ENCODE peak calls at places on chromosome 19, in eight cellular contexts. H is Peyer's patch; E is HL-60; R is endodermal cell; M is PC-9; J is activated CD8-positive, alpha-beta memory T cell treated with anti-CD3 and anti-CD28 coated beads, Interleukin-2, amount 50 U/mL, for 4 hours; B is breast epithelium; T is natural killer cell. O is an unnamed sample.

GRCh38 chr19:6652214-6653094 is 17.5 kb downstream of the TNFSF14 start:
- DNase-seq in H (no peak), E (no peak), R (no peak), M (no peak), J (no peak), B (no peak), T (no peak), O (no peak)

GRCh38 chr19:45403781-45404556 is 900 bp downstream of the PPP1R13L start:
- DNase-seq in H (peak; percentile 50), E (peak; percentile 51), R (peak; percentile 97), M (peak; percentile 72), J (peak; percentile 67), B (peak; percentile 72), T (peak; percentile 62), O (no peak)

GRCh38 chr19:51687791-51688664 is 5.1 kb upstream of the SPACA6 start:
- DNase-seq in H (no peak), E (no peak), R (peak; percentile 89), M (peak; percentile 54), J (no peak), B (peak; percentile 53), T (no peak), O (no peak)

GRCh38 chr19:46413262-46414031 is at the start of gene CCDC8:
- DNase-seq in H (no peak), E (no peak), R (peak; percentile 98), M (no peak), J (no peak), B (peak; percentile 90), T (no peak), O (no peak)

GRCh38 chr19:35404879-35405622 is 34.2 kb downstream of the GPR42 start:
- DNase-seq in H (no peak), E (no peak), R (peak; percentile 67), M (peak; percentile 67), J (no peak), B (peak; percentile 30), T (no peak), O (no peak)

GRCh38 chr19:41195675-41196497 is 2.9 kb downstream of the CYP2S1 start:
- DNase-seq in H (no peak), E (no peak), R (no peak), M (no peak), J (no peak), B (no peak), T (no peak), O (no peak)

GRCh38 chr19:33798701-33799111 is 2.0 kb downstream of the KCTD15 start:
- DNase-seq in H (no peak), E (no peak), R (no peak), M (no peak), J (no peak), B (no peak), T (no peak), O (no peak)

GRCh38 chr19:4597975-4598671 is 38.6 kb upstream of the SEMA6B start:
- DNase-seq in H (no peak), E (peak; percentile 36), R (peak; percentile 94), M (no peak), J (peak; percentile 30), B (no peak), T (peak; percentile 50), O (no peak)

GRCh38 chr19:6521718-6522646 is 8.8 kb upstream of the TNFSF9 start:
- DNase-seq in H (peak; percentile 87), E (no peak), R (no peak), M (no peak), J (peak; percentile 76), B (no peak), T (peak; percentile 59), O (no peak)

GRCh38 chr19:13252569-13253335 is 102.5 kb downstream of the IER2 start:
- DNase-seq in H (no peak), E (no peak), R (no peak), M (no peak), J (no peak), B (no peak), T (no peak), O (no peak)

O was measured in NCI-H2107.